ENCODE peak calls at places on chromosomes 12 and 14, in six cellular contexts. X is T-helper 9 cell; A is type B pancreatic cell; T is stimulated activated CD8-positive, alpha-beta memory T cell treated with anti-CD3 and anti-CD28 coated beads, Interleukin-4, amount 100 ng/mL, for 48 hours; S is fibroblast of mammary gland; P is effector CD4-positive, alpha-beta T cell. M is an unnamed sample.

GRCh38 chr12:121096199-121096798 is 36.4 kb upstream of the P2RX7 start:
- DNase-seq in X (no peak), A (no peak), T (no peak), S (no peak), P (no peak), M (no peak)

GRCh38 chr12:64796205-64796845 is 28.1 kb upstream of the TBC1D30 start:
- DNase-seq in X (peak), A (no peak), T (peak), S (peak), P (peak), M (no peak)

GRCh38 chr12:88299567-88300101 is 157.5 kb downstream of the TMTC3 start:
- DNase-seq in X (no peak), A (no peak), T (peak), S (peak), P (no peak), M (no peak)

GRCh38 chr12:76449572-76449971 is 101.4 kb upstream of the BBS10 start:
- DNase-seq in X (no peak), A (no peak), T (no peak), S (peak), P (no peak), M (no peak)

GRCh38 chr14:68741839-68742470 is 50.9 kb downstream of the ZFP36L1 start:
- DNase-seq in X (no peak), A (no peak), T (no peak), S (no peak), P (no peak), M (no peak)

GRCh38 chr14:102907980-102908730 is 14.3 kb upstream of the AMN start:
- DNase-seq in X (no peak), A (no peak), T (no peak), S (no peak), P (no peak), M (no peak)

GRCh38 chr14:50039734-50040400 is 76.5 kb downstream of the VCPKMT start:
- DNase-seq in X (no peak), A (no peak), T (peak), S (peak), P (no peak), M (no peak)

GRCh38 chr12:81329088-81329487 is 251.2 kb downstream of the ACSS3 start:
- DNase-seq in X (no peak), A (no peak), T (no peak), S (peak), P (no peak), M (no peak)

GRCh38 chr12:31834158-31834557 is 105.3 kb upstream of the AMN1 start:
- DNase-seq in X (no peak), A (no peak), T (no peak), S (no peak), P (no peak), M (no peak)

GRCh38 chr14:51283402-51283825 is 43.4 kb downstream of the TMX1 start:
- DNase-seq in X (no peak), A (no peak), T (no peak), S (peak), P (no peak), M (no peak)

GRCh38 chr12:51662728-51663154 is 71.7 kb downstream of the SCN8A start:
- DNase-seq in X (no peak), A (no peak), T (no peak), S (no peak), P (no peak), M (no peak)

GRCh38 chr12:64088431-64089349 is 133.4 kb downstream of the KICS2 start:
- DNase-seq in X (no peak), A (no peak), T (no peak), S (peak), P (no peak), M (no peak)

GRCh38 chr12:90205165-90205564 is 496.5 kb upstream of the ATP2B1 start:
- DNase-seq in X (no peak), A (no peak), T (no peak), S (no peak), P (no peak), M (no peak)

GRCh38 chr12:111368291-111368683 is 608 bp downstream of the PHETA1 start:
- DNase-seq in X (no peak), A (no peak), T (no peak), S (no peak), P (no peak), M (no peak)

GRCh38 chr14:26410189-26410685 is 187.6 kb downstream of the NOVA1 start:
- DNase-seq in X (no peak), A (no peak), T (no peak), S (no peak), P (no peak), M (no peak)